ENCODE peak calls at places on chromosomes 4 and X, in five cellular contexts. Y is mammary epithelial cell, B is upper lobe of right lung, D is Calu3, C is HCT116. F is an unnamed sample.

GRCh38 chrX:153226344-153227190 is 47.5 kb downstream of the MAGEA1 start:
- DNase-seq in Y (peak), B (peak), D (peak), C (peak), F (no peak)

GRCh38 chrX:150364347-150365050 is 1.4 kb downstream of the MAMLD1 start:
- DNase-seq in Y (peak), B (peak), D (peak), C (no peak), F (no peak)

GRCh38 chr4:184364100-184364921 is 110.0 kb downstream of the IRF2 start:
- DNase-seq in Y (no peak), B (no peak), D (no peak), C (no peak), F (no peak)

GRCh38 chr4:154086247-154086646 is 297.4 kb upstream of the SFRP2 start:
- DNase-seq in Y (peak), B (no peak), D (no peak), C (no peak), F (no peak)

GRCh38 chr4:81405900-81406401 is 65.8 kb downstream of the RASGEF1B start:
- DNase-seq in Y (peak), B (no peak), D (peak), C (peak), F (no peak)

GRCh38 chr4:5893013-5893580 is at the start of gene CRMP1:
- DNase-seq in Y (no peak), B (no peak), D (no peak), C (no peak), F (no peak)

GRCh38 chrX:72347366-72347765 is 41.7 kb upstream of the CITED1 start:
- DNase-seq in Y (no peak), B (no peak), D (no peak), C (no peak), F (no peak)

GRCh38 chr4:124839786-124840390 is 127.4 kb upstream of the ANKRD50 start:
- DNase-seq in Y (no peak), B (no peak), D (no peak), C (peak), F (no peak)

GRCh38 chr4:101232074-101232776 is 115.1 kb downstream of the PPP3CA start:
- DNase-seq in Y (peak), B (no peak), D (no peak), C (no peak), F (no peak)

GRCh38 chrX:80765226-80765625 is 44.5 kb downstream of the BRWD3 start:
- DNase-seq in Y (peak), B (no peak), D (peak), C (no peak), F (no peak)

GRCh38 chr4:150264595-150265141 is 186.4 kb downstream of the DCLK2 start:
- DNase-seq in Y (no peak), B (no peak), D (no peak), C (no peak), F (no peak)

GRCh38 chr4:8850074-8850829 is 21.4 kb downstream of the HMX1 start:
- DNase-seq in Y (no peak), B (peak), D (no peak), C (no peak), F (peak)

GRCh38 chr4:124589827-124590226 is 122.7 kb downstream of the ANKRD50 start:
- DNase-seq in Y (no peak), B (no peak), D (no peak), C (no peak), F (no peak)

GRCh38 chr4:171813195-171813955 is at the start of gene GALNTL6:
- DNase-seq in Y (peak), B (no peak), D (no peak), C (no peak), F (peak)

GRCh38 chrX:134908235-134908834 is 82.5 kb upstream of the SMIM10 start:
- DNase-seq in Y (peak), B (no peak), D (no peak), C (no peak), F (no peak)

GRCh38 chr4:82293304-82293703 is 80.5 kb downstream of the HNRNPD start:
- DNase-seq in Y (peak), B (no peak), D (no peak), C (no peak), F (no peak)

GRCh38 chr4:165711436-165711835 is 161.6 kb upstream of the TLL1 start:
- DNase-seq in Y (no peak), B (no peak), D (no peak), C (no peak), F (no peak)

GRCh38 chr4:169492436-169493163 is 119.8 kb downstream of the NEK1 start:
- DNase-seq in Y (peak), B (no peak), D (peak), C (peak), F (no peak)

GRCh38 chr4:183011213-183011907 is 87.7 kb upstream of the WWC2 start:
- DNase-seq in Y (no peak), B (no peak), D (no peak), C (no peak), F (no peak)

GRCh38 chrX:46573896-46574336 is 351 bp downstream of the CHST7 start:
- DNase-seq in Y (peak), B (peak), D (peak), C (no peak), F (no peak)

GRCh38 chr4:154082760-154083530 is 294.1 kb upstream of the SFRP2 start:
- DNase-seq in Y (peak), B (no peak), D (peak), C (no peak), F (no peak)

GRCh38 chr4:10115657-10116624 is 658 bp downstream of the WDR1 start:
- DNase-seq in Y (peak), B (peak), D (peak), C (peak), F (peak)

GRCh38 chr4:140757220-140757607 is 1.0 kb upstream of the TBC1D9 start:
- DNase-seq in Y (no peak), B (no peak), D (no peak), C (no peak), F (no peak)

GRCh38 chr4:153676491-153676890 is 7.6 kb upstream of the TLR2 start:
- DNase-seq in Y (peak), B (no peak), D (no peak), C (no peak), F (no peak)

GRCh38 chr4:140266958-140267568 is 106.4 kb upstream of the SCOC start:
- DNase-seq in Y (no peak), B (no peak), D (no peak), C (no peak), F (no peak)

GRCh38 chrX:10507181-10507580 is 113.2 kb downstream of the MID1 start:
- DNase-seq in Y (peak), B (no peak), D (peak), C (no peak), F (no peak)

GRCh38 chrX:7876957-7877356 is 34.0 kb downstream of the VCX start:
- DNase-seq in Y (no peak), B (no peak), D (no peak), C (no peak), F (no peak)

GRCh38 chr4:56874166-56874565 is 33.5 kb upstream of the REST start:
- DNase-seq in Y (no peak), B (no peak), D (no peak), C (no peak), F (no peak)

GRCh38 chrX:139758809-139759208 is 50.8 kb upstream of the MCF2 start:
- DNase-seq in Y (no peak), B (no peak), D (no peak), C (no peak), F (no peak)

GRCh38 chr4:188949608-188950007 is 810.4 kb downstream of the TRIML1 start:
- DNase-seq in Y (no peak), B (no peak), D (no peak), C (no peak), F (no peak)

DNA sequence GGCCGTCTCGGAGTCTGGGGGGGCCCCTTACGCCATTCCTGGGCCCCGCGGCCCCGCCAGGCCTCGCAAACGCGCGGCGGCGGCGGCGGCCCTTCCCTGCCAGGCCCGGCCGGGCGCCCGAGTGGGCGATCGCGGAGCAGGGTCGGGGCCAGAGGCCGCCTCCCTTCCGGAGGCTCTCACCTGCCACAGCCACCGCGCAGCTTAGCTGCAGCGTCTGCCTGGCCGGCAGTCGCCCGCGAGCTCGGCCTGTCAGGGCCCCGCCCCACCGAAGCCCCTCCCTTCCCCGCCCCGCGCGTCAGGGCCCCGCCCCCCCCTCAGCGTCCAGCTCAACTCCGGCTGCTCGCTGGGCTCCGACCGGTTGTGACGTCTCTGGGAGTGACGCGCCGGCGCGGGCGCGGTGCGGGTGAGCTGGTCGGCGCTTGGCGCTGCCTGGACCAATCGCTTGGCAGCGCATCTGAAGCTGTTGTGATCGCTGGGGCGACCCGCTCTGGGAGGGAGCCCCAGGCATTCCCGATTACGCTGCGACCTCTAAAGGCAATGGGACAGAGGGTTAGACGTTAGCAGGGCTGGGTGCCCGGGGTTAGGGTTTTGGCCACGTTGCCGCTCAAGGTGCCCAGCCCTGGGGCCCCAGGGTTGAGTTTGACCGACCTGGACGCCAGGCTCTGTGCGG is at the start of gene SLC10A3:
- DNase-seq in Y (peak), B (peak), D (peak), C (peak), F (peak)
- TF ChIP-seq CTCF in Y (no peak), B (no peak), D (no peak), C (no peak), F (no peak)

DNA sequence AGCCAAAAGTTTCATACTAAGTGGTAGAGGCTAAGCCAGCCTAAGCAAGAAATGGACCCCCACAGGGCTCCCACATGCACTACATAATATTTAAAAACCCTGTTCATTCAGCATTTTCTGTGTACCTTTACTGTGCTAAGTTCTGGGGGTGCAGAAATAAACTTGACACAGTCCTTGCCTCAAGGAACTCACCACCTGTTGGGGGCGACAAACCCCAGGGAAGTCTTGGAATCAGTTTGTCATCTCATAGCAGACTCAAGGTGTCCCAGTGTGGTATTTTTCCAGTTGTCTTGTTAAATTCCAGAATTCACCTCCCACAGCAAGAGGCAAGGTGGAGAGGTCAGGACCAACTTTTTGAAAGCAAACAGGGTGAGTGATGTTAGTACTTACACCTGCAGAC is 43.1 kb downstream of the ATG4A start:
- DNase-seq in Y (no peak), B (no peak), D (no peak), C (no peak), F (no peak)
- TF ChIP-seq CTCF in Y (no peak), B (no peak), D (no peak), C (peak), F (no peak)

DNA sequence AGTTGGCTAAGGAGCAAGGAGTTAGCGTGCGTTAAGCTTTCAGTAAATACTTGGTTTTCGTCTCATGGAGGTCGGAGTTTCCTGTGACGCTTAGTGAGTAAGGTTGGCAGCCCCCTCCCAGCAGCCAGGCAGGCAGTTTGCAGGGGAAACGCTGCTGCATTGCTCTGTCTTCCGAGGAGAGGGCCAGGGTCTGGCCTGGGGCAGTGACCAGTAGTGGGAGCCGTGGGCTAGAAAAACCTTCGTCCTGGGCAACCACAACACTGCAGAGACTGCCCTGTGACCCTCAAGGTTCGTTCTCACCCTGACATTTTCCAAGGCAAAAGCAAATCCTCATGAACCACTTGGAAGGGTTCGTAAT is 432 bp downstream of the TMEM175 start:
- DNase-seq in Y (no peak), B (no peak), D (peak), C (no peak), F (no peak)
- TF ChIP-seq CTCF in Y (no peak), B (no peak), D (no peak), C (no peak), F (no peak)

DNA sequence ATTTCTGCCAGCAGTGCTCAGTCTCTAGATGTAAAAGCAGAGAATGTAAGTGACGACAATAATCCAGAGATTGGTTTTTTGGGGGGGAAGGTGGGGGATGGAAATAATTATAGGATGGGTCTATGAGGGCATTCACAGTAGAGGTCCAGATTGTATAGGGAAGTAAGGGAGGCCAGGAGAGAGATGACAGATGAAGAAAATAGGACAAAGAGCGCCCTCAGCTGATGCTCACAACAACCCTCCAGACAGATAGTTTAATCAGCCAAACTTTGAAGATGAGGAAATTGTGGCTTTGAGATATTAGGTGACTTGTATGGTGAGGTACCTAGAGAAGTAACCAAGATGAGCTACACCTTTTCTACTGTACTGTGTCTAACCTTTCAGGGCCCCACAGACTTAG is 137.9 kb downstream of the MAGEB17 start:
- DNase-seq in Y (no peak), B (no peak), D (no peak), C (no peak), F (no peak)
- TF ChIP-seq CTCF in Y (no peak), B (no peak), D (no peak), C (no peak), F (no peak)

GRCh38 chr4:113684534-113685091 is 76.9 kb downstream of the CAMK2D start:
- DNase-seq in Y (no peak), B (no peak), D (no peak), C (no peak), F (no peak)
- TF ChIP-seq CTCF in Y (peak), B (peak), D (no peak), C (peak), F (no peak)

DNA sequence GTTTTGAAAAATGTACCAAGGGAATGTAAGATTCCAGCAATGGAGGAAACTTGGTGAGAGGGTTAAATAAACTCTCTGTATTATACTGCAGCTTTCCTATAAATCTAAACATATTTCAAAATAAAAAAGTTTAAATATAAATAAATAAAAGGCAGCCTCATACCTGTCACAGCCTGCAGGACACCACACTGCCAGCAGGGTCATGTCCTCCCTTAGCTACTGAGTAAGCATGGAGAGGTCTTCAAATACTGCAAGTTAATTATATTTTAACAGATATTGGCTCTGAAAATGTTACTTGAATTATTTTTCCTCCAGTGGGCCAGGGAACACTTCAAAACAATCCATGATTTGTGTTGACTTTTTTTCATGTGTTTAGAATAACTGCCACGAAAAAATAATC is 852.8 kb upstream of the PCDH7 start:
- DNase-seq in Y (no peak), B (no peak), D (no peak), C (no peak), F (no peak)
- TF ChIP-seq CTCF in Y (no peak), B (no peak), D (no peak), C (peak), F (no peak)

GRCh38 chr4:54840992-54841768 is 183.4 kb downstream of the KIT start:
- DNase-seq in Y (no peak), B (no peak), D (peak), C (no peak), F (no peak)
- TF ChIP-seq CTCF in Y (no peak), B (peak), D (no peak), C (no peak), F (no peak)